ENCODE peak calls at places on chromosomes 4 and X, in eight cellular contexts. One of them, this sample, is unnamed. For H3K36me3 and H3K4me1, the result is how much of the 10 kb centered on the place peaks cover.

GRCh38 chr4:57110635-57111546 is 706 bp upstream of the IGFBP7 start:
- DNase-seq in GM23248: peak
- DNase-seq in ascending aorta: no peak
- DNase-seq in mammary epithelial cell: peak
- DNase-seq in body of pancreas: peak
- DNase-seq in ovary: peak
- DNase-seq in aorta: no peak
- DNase-seq in CD4-positive, alpha-beta memory T cell: no peak
- DNase-seq in this sample: no peak

GRCh38 chr4:5399790-5400421 is 308.5 kb downstream of the EVC2 start:
- DNase-seq in ovary: no peak
- DNase-seq in ascending aorta: no peak
- DNase-seq in CD4-positive, alpha-beta memory T cell: no peak
- DNase-seq in GM23248: peak
- DNase-seq in body of pancreas: peak
- DNase-seq in mammary epithelial cell: no peak
- DNase-seq in aorta: no peak
- DNase-seq in this sample: no peak

GRCh38 chr4:159105761-159106243 is 2.9 kb downstream of the RAPGEF2 start:
- DNase-seq in ovary: no peak
- DNase-seq in CD4-positive, alpha-beta memory T cell: no peak
- DNase-seq in body of pancreas: peak
- DNase-seq in mammary epithelial cell: peak
- DNase-seq in ascending aorta: no peak
- DNase-seq in aorta: no peak
- DNase-seq in GM23248: peak
- DNase-seq in this sample: no peak

GRCh38 chr4:107721436-107722090 is 1.5 kb upstream of the PAPSS1 start:
- DNase-seq in GM23248: no peak
- DNase-seq in ascending aorta: no peak
- DNase-seq in body of pancreas: no peak
- DNase-seq in aorta: no peak
- DNase-seq in ovary: no peak
- DNase-seq in mammary epithelial cell: no peak
- DNase-seq in CD4-positive, alpha-beta memory T cell: peak
- DNase-seq in this sample: peak

GRCh38 chr4:172514801-172515200 is 653.8 kb upstream of the GALNT7 start:
- DNase-seq in body of pancreas: no peak
- DNase-seq in aorta: no peak
- DNase-seq in mammary epithelial cell: no peak
- DNase-seq in ascending aorta: no peak
- DNase-seq in ovary: no peak
- DNase-seq in CD4-positive, alpha-beta memory T cell: no peak
- DNase-seq in GM23248: no peak
- DNase-seq in this sample: no peak

GRCh38 chr4:171342646-171343045 is 470.6 kb upstream of the GALNTL6 start:
- DNase-seq in GM23248: no peak
- DNase-seq in ovary: no peak
- DNase-seq in body of pancreas: no peak
- DNase-seq in aorta: no peak
- DNase-seq in CD4-positive, alpha-beta memory T cell: no peak
- DNase-seq in mammary epithelial cell: no peak
- DNase-seq in ascending aorta: no peak
- DNase-seq in this sample: no peak

GRCh38 chrX:46687619-46688018 is 71.3 kb downstream of the SLC9A7 start:
- DNase-seq in GM23248: peak
- DNase-seq in aorta: no peak
- DNase-seq in ascending aorta: no peak
- DNase-seq in mammary epithelial cell: peak
- DNase-seq in ovary: no peak
- DNase-seq in body of pancreas: no peak
- DNase-seq in CD4-positive, alpha-beta memory T cell: no peak
- DNase-seq in this sample: no peak

GRCh38 chr4:169270156-169270809 is 473 bp downstream of the SH3RF1 start:
- DNase-seq in mammary epithelial cell: peak
- DNase-seq in body of pancreas: peak
- DNase-seq in CD4-positive, alpha-beta memory T cell: peak
- DNase-seq in ascending aorta: no peak
- DNase-seq in ovary: peak
- DNase-seq in GM23248: peak
- DNase-seq in aorta: peak
- DNase-seq in this sample: peak

GRCh38 chrX:124211312-124211942 is 121.0 kb upstream of the TEX13D start:
- DNase-seq in ovary: no peak
- DNase-seq in mammary epithelial cell: peak
- DNase-seq in CD4-positive, alpha-beta memory T cell: peak
- DNase-seq in ascending aorta: no peak
- DNase-seq in body of pancreas: no peak
- DNase-seq in GM23248: peak
- DNase-seq in aorta: no peak
- DNase-seq in this sample: no peak

GRCh38 chr4:44701037-44701436 is 22.8 kb downstream of the GUF1 start:
- DNase-seq in GM23248: no peak
- DNase-seq in mammary epithelial cell: no peak
- DNase-seq in ascending aorta: no peak
- DNase-seq in body of pancreas: no peak
- DNase-seq in aorta: no peak
- DNase-seq in ovary: no peak
- DNase-seq in CD4-positive, alpha-beta memory T cell: no peak
- DNase-seq in this sample: no peak
- H3K36me3 ChIP-seq in GM23248: half or more
- H3K36me3 ChIP-seq in mammary epithelial cell: under half
- H3K36me3 ChIP-seq in ascending aorta: under half
- H3K36me3 ChIP-seq in body of pancreas: under half
- H3K36me3 ChIP-seq in aorta: under half
- H3K36me3 ChIP-seq in ovary: under half
- H3K36me3 ChIP-seq in CD4-positive, alpha-beta memory T cell: under half
- H3K36me3 ChIP-seq in this sample: under half

DNA sequence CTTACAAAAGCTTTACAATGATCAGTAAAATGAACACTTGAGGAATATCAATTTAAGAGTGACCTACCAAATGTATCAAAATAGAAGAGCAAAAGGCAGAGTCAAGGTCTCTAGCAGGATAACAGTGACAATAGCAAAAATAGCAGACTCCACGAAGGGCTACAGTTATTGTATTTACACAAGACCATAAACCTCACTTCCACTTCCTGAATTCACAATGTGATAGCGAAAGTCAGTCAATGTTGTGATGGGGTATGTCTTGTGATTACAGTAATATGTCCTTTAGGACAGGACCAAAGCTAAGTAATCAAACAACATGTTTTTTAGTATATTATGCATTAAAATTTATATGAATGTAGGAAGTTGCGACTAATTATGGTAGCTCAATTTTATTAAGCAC is 139.6 kb downstream of the IQCM start:
- DNase-seq in CD4-positive, alpha-beta memory T cell: no peak
- DNase-seq in mammary epithelial cell: no peak
- DNase-seq in aorta: no peak
- DNase-seq in ascending aorta: no peak
- DNase-seq in ovary: no peak
- DNase-seq in GM23248: no peak
- DNase-seq in body of pancreas: no peak
- DNase-seq in this sample: no peak
- H3K4me3 ChIP-seq in CD4-positive, alpha-beta memory T cell: no peak
- H3K4me3 ChIP-seq in mammary epithelial cell: no peak
- H3K4me3 ChIP-seq in aorta: no peak
- H3K4me3 ChIP-seq in ascending aorta: no peak
- H3K4me3 ChIP-seq in ovary: no peak
- H3K4me3 ChIP-seq in GM23248: no peak
- H3K4me3 ChIP-seq in body of pancreas: no peak
- H3K4me3 ChIP-seq in this sample: no peak

GRCh38 chrX:69597399-69597798 is 18.5 kb upstream of the EDA start:
- DNase-seq in mammary epithelial cell: no peak
- DNase-seq in CD4-positive, alpha-beta memory T cell: no peak
- DNase-seq in ovary: no peak
- DNase-seq in ascending aorta: no peak
- DNase-seq in body of pancreas: no peak
- DNase-seq in GM23248: no peak
- DNase-seq in aorta: no peak
- DNase-seq in this sample: no peak
- H3K4me1 ChIP-seq in mammary epithelial cell: under half
- H3K4me1 ChIP-seq in CD4-positive, alpha-beta memory T cell: under half
- H3K4me1 ChIP-seq in ovary: under half
- H3K4me1 ChIP-seq in ascending aorta: under half
- H3K4me1 ChIP-seq in body of pancreas: under half
- H3K4me1 ChIP-seq in GM23248: under half
- H3K4me1 ChIP-seq in aorta: under half
- H3K4me1 ChIP-seq in this sample: under half

DNA sequence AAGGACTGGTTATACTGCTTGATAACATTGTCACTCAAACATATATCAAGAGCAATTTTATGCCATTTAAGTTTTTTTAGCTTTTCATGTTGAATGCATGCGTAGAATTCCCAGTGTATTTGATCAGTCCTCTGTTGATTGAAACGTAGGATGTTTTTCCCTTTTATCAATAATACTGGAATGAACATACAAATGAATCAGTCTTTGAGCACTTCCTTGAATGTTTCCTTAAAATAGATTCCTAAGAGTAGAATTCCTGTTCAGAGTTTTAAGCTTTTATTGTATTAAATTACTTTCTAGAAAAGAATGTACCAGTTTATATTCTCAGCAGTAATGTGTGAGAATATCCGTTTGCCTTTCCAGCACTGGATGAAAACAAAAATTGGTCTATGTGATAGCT is 37.8 kb downstream of the ADD1 start:
- DNase-seq in mammary epithelial cell: no peak
- DNase-seq in body of pancreas: no peak
- DNase-seq in ovary: no peak
- DNase-seq in ascending aorta: no peak
- DNase-seq in aorta: no peak
- DNase-seq in CD4-positive, alpha-beta memory T cell: no peak
- DNase-seq in GM23248: no peak
- DNase-seq in this sample: no peak
- H3K36me3 ChIP-seq in mammary epithelial cell: under half
- H3K36me3 ChIP-seq in body of pancreas: under half
- H3K36me3 ChIP-seq in ovary: under half
- H3K36me3 ChIP-seq in ascending aorta: half or more
- H3K36me3 ChIP-seq in aorta: under half
- H3K36me3 ChIP-seq in CD4-positive, alpha-beta memory T cell: under half
- H3K36me3 ChIP-seq in GM23248: under half
- H3K36me3 ChIP-seq in this sample: under half

GRCh38 chrX:153885208-153885787 is 675 bp downstream of the L1CAM start:
- DNase-seq in body of pancreas: no peak
- DNase-seq in mammary epithelial cell: no peak
- DNase-seq in aorta: no peak
- DNase-seq in GM23248: no peak
- DNase-seq in ascending aorta: no peak
- DNase-seq in ovary: no peak
- DNase-seq in CD4-positive, alpha-beta memory T cell: no peak
- DNase-seq in this sample: no peak
- H3K4me3 ChIP-seq in body of pancreas: no peak
- H3K4me3 ChIP-seq in mammary epithelial cell: peak
- H3K4me3 ChIP-seq in aorta: no peak
- H3K4me3 ChIP-seq in GM23248: no peak
- H3K4me3 ChIP-seq in ascending aorta: no peak
- H3K4me3 ChIP-seq in ovary: no peak
- H3K4me3 ChIP-seq in CD4-positive, alpha-beta memory T cell: no peak
- H3K4me3 ChIP-seq in this sample: no peak

DNA sequence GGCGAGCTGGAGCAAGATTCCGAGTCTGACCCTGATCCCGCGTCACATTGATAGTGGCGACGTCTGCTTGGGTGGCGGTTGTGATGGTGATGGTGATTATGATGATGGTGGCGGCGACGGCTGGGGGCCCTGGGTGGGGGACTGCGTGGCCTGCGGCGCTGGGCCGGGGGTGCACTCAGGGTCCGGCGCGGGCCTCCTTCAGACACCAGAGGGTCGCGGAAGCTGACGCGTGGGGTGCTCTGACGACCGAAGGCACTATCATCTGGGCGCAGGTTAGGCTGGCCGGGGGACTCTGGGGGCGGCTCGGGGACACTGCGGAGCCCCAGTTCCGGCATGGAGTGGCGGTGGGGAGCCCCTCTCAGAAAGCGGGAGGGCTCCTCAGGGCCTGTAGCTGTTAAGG is 4.2 kb downstream of the PLP2 start:
- DNase-seq in CD4-positive, alpha-beta memory T cell: no peak
- DNase-seq in GM23248: no peak
- DNase-seq in body of pancreas: no peak
- DNase-seq in ascending aorta: no peak
- DNase-seq in mammary epithelial cell: no peak
- DNase-seq in ovary: no peak
- DNase-seq in aorta: no peak
- DNase-seq in this sample: no peak
- H3K4me1 ChIP-seq in CD4-positive, alpha-beta memory T cell: under half
- H3K4me1 ChIP-seq in GM23248: under half
- H3K4me1 ChIP-seq in body of pancreas: under half
- H3K4me1 ChIP-seq in ascending aorta: under half
- H3K4me1 ChIP-seq in mammary epithelial cell: under half
- H3K4me1 ChIP-seq in ovary: under half
- H3K4me1 ChIP-seq in aorta: under half
- H3K4me1 ChIP-seq in this sample: under half

GRCh38 chr4:40437741-40438383 is 102.7 kb downstream of the CHRNA9 start:
- DNase-seq in ascending aorta: no peak
- DNase-seq in aorta: no peak
- DNase-seq in ovary: no peak
- DNase-seq in CD4-positive, alpha-beta memory T cell: no peak
- DNase-seq in body of pancreas: no peak
- DNase-seq in mammary epithelial cell: no peak
- DNase-seq in GM23248: no peak
- DNase-seq in this sample: no peak

GRCh38 chr4:40432504-40432903 is 97.4 kb downstream of the CHRNA9 start:
- DNase-seq in CD4-positive, alpha-beta memory T cell: no peak
- DNase-seq in mammary epithelial cell: no peak
- DNase-seq in body of pancreas: no peak
- DNase-seq in GM23248: no peak
- DNase-seq in ovary: no peak
- DNase-seq in aorta: no peak
- DNase-seq in ascending aorta: no peak
- DNase-seq in this sample: no peak

GRCh38 chr4:40439519-40439918 is 104.4 kb downstream of the CHRNA9 start:
- DNase-seq in CD4-positive, alpha-beta memory T cell: no peak
- DNase-seq in body of pancreas: no peak
- DNase-seq in GM23248: no peak
- DNase-seq in mammary epithelial cell: no peak
- DNase-seq in ovary: no peak
- DNase-seq in aorta: no peak
- DNase-seq in ascending aorta: no peak
- DNase-seq in this sample: no peak

GRCh38 chr4:40438384-40439026 is 103.4 kb downstream of the CHRNA9 start:
- DNase-seq in ovary: no peak
- DNase-seq in body of pancreas: no peak
- DNase-seq in GM23248: no peak
- DNase-seq in mammary epithelial cell: no peak
- DNase-seq in ascending aorta: no peak
- DNase-seq in CD4-positive, alpha-beta memory T cell: no peak
- DNase-seq in aorta: no peak
- DNase-seq in this sample: no peak

DNA sequence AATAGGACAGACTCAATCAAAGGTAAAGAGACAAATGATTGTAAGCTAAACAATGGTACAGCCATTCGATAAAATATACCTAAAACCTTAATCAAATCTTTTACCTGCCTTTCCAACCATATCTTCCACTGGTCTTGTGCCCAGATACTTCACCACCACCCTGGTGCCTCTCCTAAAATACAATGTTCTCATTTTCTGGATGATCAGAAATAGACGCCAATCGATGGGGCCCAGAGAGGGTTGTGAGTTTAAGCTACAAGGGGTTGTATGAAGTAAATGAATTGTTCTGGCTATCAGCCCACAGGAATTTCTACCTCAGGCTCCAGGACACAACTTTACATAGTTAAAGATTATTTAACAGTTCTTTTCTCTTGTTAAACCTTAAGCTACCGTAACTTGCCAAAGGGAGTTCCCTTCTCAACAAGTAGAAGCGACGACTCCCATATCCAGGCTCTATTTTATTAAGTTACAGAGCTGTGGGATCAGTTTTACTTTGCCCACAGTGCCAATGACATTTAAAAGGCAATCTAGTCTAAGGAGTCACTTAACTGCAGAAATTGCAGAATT is 99.1 kb downstream of the CHRNA9 start:
- DNase-seq in ascending aorta: no peak
- DNase-seq in mammary epithelial cell: no peak
- DNase-seq in CD4-positive, alpha-beta memory T cell: no peak
- DNase-seq in GM23248: no peak
- DNase-seq in ovary: no peak
- DNase-seq in body of pancreas: no peak
- DNase-seq in aorta: no peak
- DNase-seq in this sample: no peak
- H3K36me3 ChIP-seq in ascending aorta: under half
- H3K36me3 ChIP-seq in mammary epithelial cell: under half
- H3K36me3 ChIP-seq in CD4-positive, alpha-beta memory T cell: under half
- H3K36me3 ChIP-seq in GM23248: under half
- H3K36me3 ChIP-seq in ovary: under half
- H3K36me3 ChIP-seq in body of pancreas: under half
- H3K36me3 ChIP-seq in aorta: under half
- H3K36me3 ChIP-seq in this sample: under half

This sample was measured in adrenal gland.